ENCODE peak calls at places on chromosomes 13 and 19, in five cellular contexts. Z is neural progenitor cell, H is breast epithelium, D is heart right ventricle, F is HepG2. R is an unnamed sample. For H3K4me1 and H3K27me3, the result is how much of the 10 kb centered on the place peaks cover.

GRCh38 chr19:485583-486236 is 10.6 kb upstream of the MADCAM1 start:
- DNase-seq in Z (peak), H (peak), D (no peak), F (peak), R (peak)

GRCh38 chr13:44854264-44855060 is 134.8 kb downstream of the NUFIP1 start:
- DNase-seq in Z (peak), H (no peak), D (peak), F (peak), R (peak)

GRCh38 chr13:100438059-100438788 is 150.4 kb downstream of the GGACT start:
- DNase-seq in Z (no peak), H (no peak), D (no peak), F (no peak), R (no peak)

GRCh38 chr19:39154626-39155100 is 29.1 kb downstream of the PAK4 start:
- DNase-seq in Z (no peak), H (peak), D (no peak), F (no peak), R (peak)

GRCh38 chr19:4012092-4012974 is 4.8 kb downstream of the PIAS4 start:
- DNase-seq in Z (no peak), H (peak), D (no peak), F (no peak), R (no peak)

GRCh38 chr19:38654478-38655079 is 7.1 kb downstream of the ACTN4 start:
- DNase-seq in Z (no peak), H (no peak), D (no peak), F (no peak), R (no peak)

GRCh38 chr19:3609779-3610719 is 3.4 kb upstream of the TBXA2R start:
- DNase-seq in Z (no peak), H (no peak), D (peak), F (no peak), R (no peak)

GRCh38 chr19:51572415-51572814 is 1.3 kb downstream of the ZNF175 start:
- DNase-seq in Z (no peak), H (no peak), D (no peak), F (no peak), R (no peak)

GRCh38 chr13:110323172-110323851 is 16.2 kb downstream of the COL4A2 start:
- DNase-seq in Z (no peak), H (no peak), D (no peak), F (no peak), R (no peak)

GRCh38 chr19:49848938-49849337 is 2.0 kb upstream of the PTOV1 start:
- DNase-seq in Z (no peak), H (no peak), D (no peak), F (no peak), R (no peak)

GRCh38 chr13:25237083-25237482 is 50.2 kb downstream of the MTMR6 start:
- DNase-seq in Z (no peak), H (no peak), D (no peak), F (no peak), R (no peak)

GRCh38 chr19:341386-342127 is 3.0 kb downstream of the MIER2 start:
- DNase-seq in Z (no peak), H (no peak), D (no peak), F (peak), R (no peak)

GRCh38 chr13:92716749-92717148 is 509.9 kb upstream of the GPC6 start:
- DNase-seq in Z (no peak), H (no peak), D (no peak), F (peak), R (no peak)

GRCh38 chr19:51702103-51702753 is 9.1 kb downstream of the SPACA6 start:
- DNase-seq in Z (peak), H (peak), D (peak), F (no peak), R (peak)

GRCh38 chr19:38224014-38224862 is at the start of gene DPF1:
- DNase-seq in Z (peak), H (no peak), D (peak), F (peak), R (peak)

GRCh38 chr13:41962994-41963393 is 2.1 kb upstream of the VWA8 start:
- DNase-seq in Z (no peak), H (no peak), D (no peak), F (no peak), R (no peak)

GRCh38 chr13:100860866-100861265 is 186.3 kb upstream of the TMTC4 start:
- DNase-seq in Z (no peak), H (no peak), D (no peak), F (no peak), R (no peak)

GRCh38 chr13:100128373-100128772 is 39.5 kb downstream of the PCCA start:
- DNase-seq in Z (no peak), H (no peak), D (no peak), F (peak), R (no peak)

GRCh38 chr13:40472427-40473220 is 193.8 kb downstream of the FOXO1 start:
- DNase-seq in Z (no peak), H (no peak), D (no peak), F (peak), R (no peak)

GRCh38 chr19:5828661-5829566 is 10.6 kb downstream of the FUT6 start:
- DNase-seq in Z (peak), H (no peak), D (peak), F (no peak), R (no peak)

GRCh38 chr13:29923554-29924481 is 73.4 kb upstream of the UBL3 start:
- DNase-seq in Z (peak), H (peak), D (peak), F (peak), R (peak)

GRCh38 chr19:43305642-43306041 is 36.3 kb upstream of the PSG9 start:
- DNase-seq in Z (no peak), H (no peak), D (no peak), F (peak), R (no peak)

GRCh38 chr13:34733720-34734119 is 208.3 kb upstream of the NBEA start:
- DNase-seq in Z (peak), H (no peak), D (no peak), F (no peak), R (no peak)

GRCh38 chr19:16338470-16339360 is 14.1 kb downstream of the KLF2 start:
- DNase-seq in Z (no peak), H (peak), D (no peak), F (peak), R (peak)

GRCh38 chr13:46480131-46480530 is 72.8 kb upstream of the LRCH1 start:
- DNase-seq in Z (no peak), H (no peak), D (no peak), F (no peak), R (no peak)

GRCh38 chr13:46476174-46476573 is 76.8 kb upstream of the LRCH1 start:
- DNase-seq in Z (no peak), H (no peak), D (no peak), F (no peak), R (no peak)

GRCh38 chr13:46479286-46479685 is 73.7 kb upstream of the LRCH1 start:
- DNase-seq in Z (no peak), H (no peak), D (no peak), F (no peak), R (no peak)

GRCh38 chr13:46478641-46479040 is 74.3 kb upstream of the LRCH1 start:
- DNase-seq in Z (no peak), H (no peak), D (no peak), F (no peak), R (no peak)

GRCh38 chr13:46479691-46480090 is 73.3 kb upstream of the LRCH1 start:
- DNase-seq in Z (no peak), H (no peak), D (no peak), F (no peak), R (no peak)
- H3K4me1 ChIP-seq in Z (under half), H (under half), D (under half), F (under half), R (under half)

GRCh38 chr19:18390075-18390909 is 4.3 kb downstream of the GDF15 start:
- DNase-seq in Z (no peak), H (no peak), D (no peak), F (no peak), R (no peak)
- H3K27me3 ChIP-seq in Z (under half), H (under half), D (under half), F (under half), R (under half)

GRCh38 chr19:11197291-11198174 is at the start of gene KANK2:
- DNase-seq in Z (peak), H (peak), D (peak), F (peak), R (peak)
- H3K4me1 ChIP-seq in Z (under half), H (under half), D (half or more), F (under half), R (under half)

GRCh38 chr13:20134732-20135131 is 26.1 kb downstream of the GJA3 start:
- DNase-seq in Z (no peak), H (no peak), D (no peak), F (no peak), R (no peak)
- H3K27me3 ChIP-seq in Z (half or more), H (under half), D (under half), F (under half), R (under half)

GRCh38 chr19:13042443-13043130 is 47.3 kb downstream of the NFIX start:
- DNase-seq in Z (no peak), H (no peak), D (no peak), F (no peak), R (no peak)
- H3K4me1 ChIP-seq in Z (under half), H (under half), D (half or more), F (under half), R (under half)

GRCh38 chr19:55376381-55376933 is at the start of gene TMEM190:
- DNase-seq in Z (peak), H (no peak), D (no peak), F (no peak), R (no peak)
- H3K27me3 ChIP-seq in Z (half or more), H (under half), D (under half), F (under half), R (under half)

DNA sequence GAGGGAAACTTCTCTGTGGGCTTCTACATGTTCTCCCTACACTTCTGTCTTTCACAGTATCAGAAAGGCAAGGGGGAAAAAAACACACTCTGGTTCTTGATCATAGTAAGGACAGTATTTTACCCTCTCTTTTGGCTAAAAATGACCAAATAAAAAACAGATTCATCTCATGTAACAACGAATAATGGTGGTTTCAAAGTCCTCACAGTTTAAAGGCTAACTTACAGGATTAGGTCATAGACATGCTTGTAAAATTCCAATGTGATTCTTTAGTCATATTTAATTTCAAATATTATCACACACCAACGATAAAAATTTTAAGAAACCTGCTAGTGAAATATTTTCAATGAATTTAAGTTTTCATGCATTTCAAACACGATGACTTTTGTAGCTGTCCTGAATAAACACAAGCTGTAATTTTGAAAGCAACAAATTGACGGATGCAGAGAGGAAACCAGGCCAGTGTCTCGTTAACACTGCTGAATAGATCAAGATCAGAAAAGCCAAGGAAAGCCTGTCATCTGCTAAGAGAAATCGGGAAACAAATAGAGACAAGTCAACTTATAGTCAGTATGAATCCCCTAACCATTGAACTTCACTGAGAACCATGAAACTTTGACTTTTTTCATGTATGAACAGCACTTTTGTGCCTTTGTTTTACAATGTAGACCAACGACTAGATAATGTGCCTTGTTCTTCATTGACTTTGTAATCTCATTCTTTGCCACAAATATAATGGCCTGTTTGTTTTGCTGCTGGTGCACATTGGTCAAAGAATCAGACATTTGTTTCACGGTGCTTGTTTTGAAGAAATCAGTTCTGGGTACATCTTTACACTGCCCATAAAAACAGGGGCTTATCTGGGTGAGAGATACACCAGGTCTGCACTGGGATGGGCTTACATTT is 22.0 kb downstream of the MBNL2 start:
- DNase-seq in Z (no peak), H (no peak), D (no peak), F (peak), R (no peak)
- H3K4me1 ChIP-seq in Z (under half), H (under half), D (half or more), F (half or more), R (under half)